ENCODE peak calls at places on chromosomes 11 and 22, in ten cellular contexts. V is lower leg skin, K is cardiac muscle cell, B is choroid plexus epithelial cell, Y is suprapubic skin, S is glutamatergic neuron, X is astrocyte of the spinal cord, P is RWPE1, E is neural crest cell, C is A549. D is an unnamed sample.

GRCh38 chr11:77669848-77670511 is 32.4 kb upstream of the CLNS1A start:
- DNase-seq in V (no peak), K (no peak), B (peak; percentile 73), Y (no peak), S (no peak), X (peak; percentile 16), P (no peak), E (no peak), C (peak; percentile 65), D (no peak)

GRCh38 chr11:17744151-17744940 is 9.8 kb downstream of the KCNC1 start:
- DNase-seq in V (no peak), K (no peak), B (no peak), Y (no peak), S (peak; percentile 9), X (peak; percentile 15), P (no peak), E (no peak), C (no peak), D (no peak)

GRCh38 chr11:19508166-19508565 is 204.5 kb upstream of the NAV2 start:
- DNase-seq in V (no peak), K (no peak), B (peak; percentile 13), Y (no peak), S (no peak), X (no peak), P (peak; percentile 44), E (no peak), C (peak; percentile 67), D (no peak)

GRCh38 chr22:46823248-46823647 is 60.8 kb downstream of the TBC1D22A start:
- DNase-seq in V (no peak), K (no peak), B (no peak), Y (no peak), S (no peak), X (no peak), P (no peak), E (no peak), C (no peak), D (no peak)

GRCh38 chr11:118229274-118229847 is 4.5 kb upstream of the JAML start:
- DNase-seq in V (no peak), K (no peak), B (no peak), Y (no peak), S (no peak), X (no peak), P (no peak), E (no peak), C (no peak), D (no peak)

GRCh38 chr11:57566564-57567209 is 785 bp downstream of the UBE2L6 start:
- DNase-seq in V (no peak), K (no peak), B (no peak), Y (no peak), S (no peak), X (no peak), P (no peak), E (no peak), C (no peak), D (no peak)

GRCh38 chr22:44448271-44448780 is 49.7 kb downstream of the RTL6 start:
- DNase-seq in V (peak; percentile 80), K (no peak), B (peak; percentile 95), Y (no peak), S (peak; percentile 42), X (peak; percentile 96), P (peak; percentile 65), E (no peak), C (peak; percentile 83), D (no peak)

GRCh38 chr22:23072035-23072910 is 2.0 kb downstream of the GNAZ start:
- DNase-seq in V (peak; percentile 70), K (no peak), B (no peak), Y (peak; percentile 55), S (peak; percentile 23), X (peak; percentile 3), P (no peak), E (no peak), C (no peak), D (no peak)

GRCh38 chr11:110629594-110629993 is 82.6 kb downstream of the ARHGAP20 start:
- DNase-seq in V (no peak), K (no peak), B (no peak), Y (no peak), S (no peak), X (no peak), P (no peak), E (no peak), C (no peak), D (no peak)

GRCh38 chr11:46641639-46642038 is 24.3 kb downstream of the ATG13 start:
- DNase-seq in V (no peak), K (no peak), B (no peak), Y (no peak), S (no peak), X (no peak), P (no peak), E (no peak), C (no peak), D (no peak)

GRCh38 chr22:49521787-49522224 is 305.9 kb downstream of the BRD1 start:
- DNase-seq in V (no peak), K (no peak), B (no peak), Y (no peak), S (no peak), X (no peak), P (no peak), E (no peak), C (no peak), D (no peak)

GRCh38 chr11:116536416-116536815 is 236.4 kb downstream of the BUD13 start:
- DNase-seq in V (no peak), K (no peak), B (no peak), Y (no peak), S (no peak), X (no peak), P (no peak), E (no peak), C (no peak), D (no peak)

GRCh38 chr11:5712507-5712906 is 22.9 kb downstream of the TRIM22 start:
- DNase-seq in V (no peak), K (no peak), B (peak; percentile 23), Y (no peak), S (no peak), X (peak; percentile 22), P (peak; percentile 30), E (no peak), C (peak; percentile 19), D (no peak)
- TF ChIP-seq CTCF in V (no peak), K (peak; percentile 30), B (peak; percentile 49), Y (no peak), S (peak; percentile 44), X (peak; percentile 45), P (peak; percentile 43), E (peak; percentile 64), C (peak; percentile 58), D (peak; percentile 59)

DNA sequence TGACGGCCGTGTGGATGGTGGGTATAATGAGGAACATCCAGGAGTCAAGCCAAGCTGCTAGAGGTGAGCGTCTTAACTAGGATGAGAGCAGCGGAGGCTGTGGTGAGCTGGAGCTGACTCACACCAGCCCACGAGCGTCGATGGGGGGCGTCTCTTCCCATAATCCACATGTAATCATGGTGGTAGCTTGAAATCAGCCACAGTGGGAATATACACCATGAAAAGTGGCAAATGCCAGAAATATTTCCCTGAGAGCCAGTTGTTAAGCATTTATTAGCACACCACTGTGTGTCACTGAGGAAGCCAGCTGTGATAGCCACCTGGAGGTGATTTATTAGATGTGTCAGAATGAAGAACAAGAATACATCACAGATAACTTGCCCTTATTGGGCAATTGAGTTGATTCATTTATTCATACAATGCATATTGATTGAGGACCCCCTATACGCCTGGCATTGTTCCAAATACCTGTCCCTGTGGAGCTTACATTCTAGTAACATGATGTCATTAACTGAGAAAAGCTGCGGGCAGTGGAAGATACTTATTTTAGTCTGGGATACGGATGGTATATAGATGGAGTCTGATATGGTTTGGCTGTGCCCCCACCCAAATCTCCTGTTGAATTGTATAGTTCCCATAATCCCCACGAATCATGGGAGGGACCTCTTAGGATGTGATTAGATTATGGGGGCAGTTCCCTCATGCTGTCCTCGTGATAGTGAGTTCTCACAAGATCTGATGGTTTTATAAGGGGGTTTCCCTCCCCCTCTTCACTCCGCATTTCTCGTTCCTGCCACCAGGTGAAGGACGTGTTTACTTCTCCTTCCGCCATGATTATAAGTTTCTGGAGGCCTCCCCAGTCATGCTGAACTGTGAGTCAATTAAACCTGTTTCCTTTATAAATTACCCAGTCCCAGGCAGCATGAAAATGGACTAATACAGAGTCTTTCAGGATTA is 473.4 kb downstream of the METTL15 start:
- DNase-seq in V (no peak), K (no peak), B (peak; percentile 67), Y (no peak), S (no peak), X (peak; percentile 88), P (no peak), E (no peak), C (no peak), D (no peak)
- TF ChIP-seq CTCF in V (no peak), K (no peak), B (peak; percentile 10), Y (no peak), S (peak; percentile 29), X (peak; percentile 11), P (no peak), E (no peak), C (no peak), D (peak; percentile 46)

DNA sequence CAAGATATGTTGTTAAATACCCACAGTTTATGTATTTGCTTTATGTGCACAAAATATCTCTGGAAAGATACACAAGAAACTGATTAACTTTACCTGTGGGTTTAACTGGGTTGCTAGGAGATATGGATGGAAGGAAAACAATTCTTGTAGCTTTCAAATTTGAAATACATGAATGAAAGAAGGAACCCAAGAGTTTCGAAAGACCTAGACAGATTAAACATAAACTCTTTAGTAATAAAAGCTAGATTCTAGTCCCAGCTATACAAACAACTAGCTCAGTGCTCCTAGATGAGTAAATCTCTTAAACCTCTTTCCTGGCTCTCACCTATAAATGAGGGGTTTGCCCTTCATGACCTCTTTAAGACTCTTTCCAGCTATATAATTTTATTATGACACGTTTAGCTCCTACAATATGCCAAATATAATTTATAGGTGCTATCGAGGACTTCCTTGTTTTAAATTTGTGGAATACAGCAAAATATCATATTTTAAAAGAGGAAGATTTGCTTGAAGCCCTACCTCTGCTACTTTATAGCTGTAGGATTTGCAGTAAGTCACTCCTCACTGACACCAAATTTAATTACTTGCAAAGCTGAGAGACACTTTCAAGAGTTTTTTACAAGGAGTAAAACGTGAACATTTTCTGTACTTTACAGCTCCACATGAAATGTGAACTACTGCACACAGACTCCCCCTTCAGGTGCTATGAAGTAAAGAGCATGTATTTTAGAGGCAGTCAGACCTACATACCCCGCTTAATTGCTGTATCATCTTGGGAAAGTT is 50.7 kb downstream of the RRAS2 start:
- DNase-seq in V (no peak), K (peak; percentile 60), B (peak; percentile 83), Y (no peak), S (no peak), X (peak; percentile 56), P (peak; percentile 54), E (no peak), C (peak; percentile 66), D (no peak)
- TF ChIP-seq CTCF in V (no peak), K (peak; percentile 77), B (peak; percentile 72), Y (no peak), S (peak; percentile 58), X (peak; percentile 75), P (peak; percentile 74), E (peak; percentile 66), C (peak; percentile 62), D (peak; percentile 38)

DNA sequence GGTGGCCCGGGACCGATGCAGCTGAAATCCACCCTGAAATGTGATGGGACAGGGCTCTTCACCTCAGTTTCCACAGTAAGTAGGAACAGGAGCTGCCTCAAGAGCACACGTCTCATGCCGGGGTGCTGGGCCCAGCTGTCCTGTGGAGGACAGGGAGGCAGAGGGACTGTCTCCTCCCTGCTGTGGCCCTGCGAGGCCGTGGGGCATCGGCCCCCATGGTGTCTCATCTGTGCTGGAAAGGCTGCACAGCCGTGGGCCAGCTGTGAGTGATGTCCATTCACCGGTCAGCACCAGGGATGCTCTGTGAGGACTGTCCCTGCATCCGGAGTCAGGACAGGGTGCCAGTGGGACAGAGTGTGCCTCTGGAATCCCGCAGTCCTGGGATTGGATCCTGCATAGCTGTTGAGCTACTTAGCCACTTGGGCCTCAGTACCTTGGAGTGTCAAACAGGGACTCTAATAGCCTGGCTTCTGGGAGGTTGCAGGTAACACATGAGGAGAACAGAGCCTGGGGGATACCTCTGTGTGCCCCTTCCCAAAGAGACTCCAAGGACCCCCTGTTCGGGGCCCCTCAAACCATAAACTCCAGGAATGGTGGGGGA is 16.5 kb downstream of the TRPM5 start:
- DNase-seq in V (no peak), K (no peak), B (no peak), Y (no peak), S (no peak), X (no peak), P (no peak), E (no peak), C (no peak), D (no peak)
- TF ChIP-seq CTCF in V (no peak), K (no peak), B (no peak), Y (no peak), S (no peak), X (no peak), P (no peak), E (no peak), C (no peak), D (no peak)

D was measured in endothelial cell.